ENCODE peak calls at places on chromosomes 12 and 14, in five cellular contexts. A, C, X, F and U are unnamed samples.

GRCh38 chr14:59306775-59307174 is 118.3 kb downstream of the DAAM1 start:
- DNase-seq in A (no peak), C (peak), X (no peak), F (no peak), U (no peak)

GRCh38 chr14:27672047-27672446 is 1074.2 kb upstream of the NOVA1 start:
- DNase-seq in A (no peak), C (no peak), X (no peak), F (no peak), U (no peak)

GRCh38 chr14:100015251-100015655 is 50.0 kb upstream of the EVL start:
- DNase-seq in A (peak), C (no peak), X (no peak), F (no peak), U (no peak)

GRCh38 chr12:89432396-89432795 is 80.1 kb upstream of the DUSP6 start:
- DNase-seq in A (no peak), C (no peak), X (no peak), F (no peak), U (no peak)

GRCh38 chr14:69694730-69695663 is 71.9 kb upstream of the SRSF5 start:
- DNase-seq in A (peak), C (peak), X (no peak), F (no peak), U (no peak)

GRCh38 chr12:12890492-12890814 is 909 bp upstream of the GPRC5A start:
- DNase-seq in A (no peak), C (no peak), X (no peak), F (peak), U (no peak)

GRCh38 chr14:77508249-77508648 is 9.6 kb upstream of the ISM2 start:
- DNase-seq in A (no peak), C (peak), X (no peak), F (no peak), U (no peak)

GRCh38 chr12:123278150-123278627 is 6.5 kb upstream of the CDK2AP1 start:
- DNase-seq in A (no peak), C (no peak), X (no peak), F (no peak), U (no peak)

GRCh38 chr12:54629925-54630324 is 4.8 kb downstream of the LACRT start:
- DNase-seq in A (no peak), C (no peak), X (no peak), F (no peak), U (no peak)

GRCh38 chr14:81625343-81625742 is 91.7 kb upstream of the SEL1L start:
- DNase-seq in A (no peak), C (peak), X (no peak), F (no peak), U (no peak)

GRCh38 chr12:110335481-110336045 is 54.5 kb downstream of the ATP2A2 start:
- DNase-seq in A (no peak), C (no peak), X (no peak), F (no peak), U (no peak)

GRCh38 chr14:94120667-94121335 is 8.6 kb downstream of the IFI27L2 start:
- DNase-seq in A (no peak), C (peak), X (no peak), F (no peak), U (no peak)

GRCh38 chr14:72513994-72514659 is 379.8 kb downstream of the DPF3 start:
- DNase-seq in A (peak), C (peak), X (no peak), F (no peak), U (peak)

GRCh38 chr12:103930787-103931536 is 752 bp downstream of the HSP90B1 start:
- DNase-seq in A (peak), C (peak), X (peak), F (peak), U (no peak)

GRCh38 chr12:81598205-81598604 is 160.9 kb downstream of the PPFIA2 start:
- DNase-seq in A (no peak), C (no peak), X (no peak), F (no peak), U (no peak)

GRCh38 chr14:50736932-50737419 is 68.9 kb upstream of the SAV1 start:
- DNase-seq in A (no peak), C (no peak), X (no peak), F (no peak), U (no peak)

GRCh38 chr14:54782803-54783659 is 119.6 kb downstream of the GCH1 start:
- DNase-seq in A (no peak), C (no peak), X (no peak), F (peak), U (no peak)

GRCh38 chr12:92675092-92675865 is 27.5 kb upstream of the PLEKHG7 start:
- DNase-seq in A (no peak), C (no peak), X (no peak), F (no peak), U (no peak)

DNA sequence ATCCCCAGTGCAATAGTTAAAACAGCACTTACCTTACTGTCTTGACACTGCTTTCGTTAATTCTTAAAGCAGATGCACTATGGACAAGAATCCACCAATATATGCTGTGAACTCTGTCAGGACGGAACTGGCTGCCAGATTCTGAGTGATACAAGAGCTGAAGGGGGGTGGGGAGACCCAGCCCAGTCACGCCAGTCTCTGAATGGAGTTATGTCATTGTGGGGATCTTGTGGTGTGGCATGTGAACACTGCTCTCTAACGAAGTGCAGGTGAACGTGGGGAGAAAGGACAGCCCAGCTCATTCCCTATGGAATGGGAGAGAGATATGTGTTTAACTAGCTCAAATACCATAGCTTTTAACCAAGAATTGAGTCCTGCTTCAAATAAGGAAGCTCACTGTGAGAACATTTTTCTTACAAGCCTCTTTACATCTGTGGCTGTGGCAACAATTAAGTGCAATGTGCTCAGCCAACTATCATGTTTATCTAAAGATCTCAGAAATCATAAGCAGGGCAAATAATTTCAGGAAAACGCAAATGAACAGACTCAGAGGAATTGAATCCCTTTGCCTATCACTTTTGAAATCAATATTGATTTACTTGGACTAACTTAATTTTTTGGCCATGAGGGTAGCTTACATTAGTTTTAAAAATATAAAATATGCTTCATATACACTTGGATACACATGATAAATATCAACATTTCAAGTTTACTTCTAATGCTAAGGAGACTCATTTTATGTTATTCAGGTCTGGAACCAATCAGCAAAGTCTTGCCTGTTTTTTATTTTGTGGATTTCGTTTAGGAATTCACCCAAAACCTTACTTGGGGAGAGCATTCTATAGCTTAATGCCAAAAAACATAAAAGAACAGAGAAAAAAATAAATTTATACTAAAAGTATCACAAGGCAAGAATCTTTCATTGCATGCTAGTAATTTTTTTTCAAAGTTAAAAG is at the start of gene LUM:
- DNase-seq in A (no peak), C (peak), X (peak), F (peak), U (peak)
- H3K4me3 ChIP-seq in A (no peak), C (peak), X (peak), F (peak), U (peak)

DNA sequence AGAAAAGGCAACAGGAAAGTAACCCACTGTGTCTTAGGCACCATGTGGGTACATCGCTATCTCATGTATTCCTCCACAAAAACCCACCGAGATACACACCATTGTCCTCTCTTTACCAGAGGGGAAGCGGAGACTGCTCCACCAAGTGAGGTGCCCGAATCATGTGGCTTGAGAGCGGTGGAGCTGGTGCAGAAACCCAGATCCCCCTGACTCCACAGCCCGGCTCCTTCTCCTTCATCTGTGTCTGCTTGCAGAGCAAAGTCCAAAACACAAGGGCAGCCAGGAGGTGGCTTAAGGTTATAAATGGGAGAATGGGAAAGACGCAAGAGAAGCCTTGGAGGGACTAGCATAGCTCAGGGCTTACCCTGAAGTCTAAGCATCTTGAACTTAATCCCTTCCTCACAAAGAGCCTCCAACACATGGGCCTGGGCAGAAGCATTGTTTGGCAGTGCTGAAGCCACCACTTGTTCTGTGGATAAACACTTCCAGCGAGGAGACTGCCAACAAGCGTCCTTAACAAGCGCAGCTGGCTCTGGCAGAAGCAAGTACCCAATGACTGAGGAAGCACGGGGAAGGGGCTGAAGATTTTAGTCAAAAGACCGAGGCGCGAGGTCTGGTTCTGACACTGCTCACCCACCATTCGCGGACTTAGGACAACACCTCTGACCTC is 83.0 kb downstream of the TTC7B start:
- DNase-seq in A (no peak), C (no peak), X (no peak), F (no peak), U (no peak)
- TF ChIP-seq CTCF in A (no peak), C (no peak), X (no peak), F (no peak), U (no peak)

DNA sequence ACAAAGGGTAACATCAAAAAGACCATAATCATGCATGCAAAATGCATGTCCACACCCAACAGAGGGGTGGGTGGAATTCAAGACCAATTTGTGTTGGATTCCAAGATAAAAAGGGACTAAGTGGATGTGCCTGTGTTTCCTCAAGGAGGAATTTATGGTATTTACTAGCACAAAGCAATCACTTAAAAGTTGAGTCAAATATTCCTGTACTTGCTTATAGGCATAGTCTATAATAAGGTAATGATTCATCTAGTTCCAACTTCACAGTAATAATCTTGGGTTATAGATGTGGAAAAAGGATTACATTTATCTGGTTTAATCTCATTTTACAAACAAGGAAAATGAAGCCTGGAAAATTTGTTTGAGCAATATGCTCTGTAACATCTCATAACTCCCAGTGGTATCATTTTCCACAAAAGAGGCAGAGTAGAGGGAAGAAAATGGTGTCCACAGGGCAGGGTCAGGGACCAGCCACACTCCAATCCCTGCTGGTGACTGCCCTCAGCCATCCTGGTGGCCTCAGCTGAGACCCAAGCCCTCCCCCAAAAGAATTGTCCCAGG is 80.8 kb upstream of the REP15 start:
- DNase-seq in A (no peak), C (peak), X (no peak), F (no peak), U (no peak)
- H3K4me3 ChIP-seq in A (no peak), C (no peak), X (no peak), F (no peak), U (no peak)

DNA sequence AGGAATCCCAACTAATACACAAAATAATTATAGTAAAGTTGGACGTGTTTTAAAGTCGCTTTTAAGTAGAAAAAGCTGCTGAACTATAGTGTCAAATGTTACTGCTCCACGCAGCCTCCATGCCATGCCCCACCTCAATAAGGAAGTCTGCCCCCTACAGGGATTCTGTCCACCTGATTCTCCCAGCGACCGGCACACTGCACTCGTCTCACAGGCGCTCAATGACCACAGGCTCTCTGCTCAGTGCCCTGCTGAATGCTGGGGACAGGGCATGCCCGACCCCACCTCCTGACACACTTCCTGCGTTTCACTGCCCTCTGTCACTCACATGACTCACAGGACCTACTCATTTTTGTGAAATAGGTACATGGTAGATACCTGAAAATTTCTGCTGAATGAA is 48.9 kb downstream of the BDKRB1 start:
- DNase-seq in A (peak), C (no peak), X (no peak), F (no peak), U (no peak)
- TF ChIP-seq CTCF in A (peak), C (no peak), X (no peak), F (no peak), U (peak)

DNA sequence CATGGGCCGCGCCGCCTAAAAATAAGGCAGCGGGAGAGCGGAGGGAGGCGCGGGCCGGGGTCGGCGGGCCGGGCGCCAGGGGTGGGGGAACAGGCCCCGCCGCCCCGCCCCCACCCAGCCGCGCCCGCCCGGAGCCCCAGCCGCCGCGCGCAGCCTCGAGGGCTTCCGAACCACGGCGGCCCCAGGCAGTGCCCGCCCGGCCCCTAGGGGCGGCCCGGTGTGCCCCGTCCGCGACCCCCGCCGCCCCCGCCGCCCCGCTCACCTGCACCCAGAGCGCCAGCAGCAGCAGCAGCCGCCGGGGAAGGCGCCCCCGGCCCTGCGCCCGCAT is 519 bp downstream of the JAG2 start:
- DNase-seq in A (peak), C (no peak), X (no peak), F (no peak), U (no peak)
- H3K4me3 ChIP-seq in A (peak), C (no peak), X (peak), F (peak), U (no peak)

GRCh38 chr12:26188641-26189040 is 6.7 kb upstream of the SSPN start:
- DNase-seq in A (no peak), C (peak), X (no peak), F (no peak), U (no peak)

GRCh38 chr12:26185532-26186320 is 9.6 kb upstream of the SSPN start:
- DNase-seq in A (no peak), C (no peak), X (no peak), F (no peak), U (no peak)

GRCh38 chr12:26188132-26188531 is 7.2 kb upstream of the SSPN start:
- DNase-seq in A (no peak), C (peak), X (no peak), F (no peak), U (peak)

GRCh38 chr12:26187014-26187413 is 8.4 kb upstream of the SSPN start:
- DNase-seq in A (no peak), C (no peak), X (no peak), F (no peak), U (no peak)

GRCh38 chr12:26187429-26187828 is 7.9 kb upstream of the SSPN start:
- DNase-seq in A (no peak), C (no peak), X (no peak), F (no peak), U (no peak)
- TF ChIP-seq CTCF in A (no peak), C (no peak), X (no peak), F (no peak), U (no peak)

GRCh38 chr14:34707722-34708121 is 6.7 kb downstream of the CFL2 start:
- DNase-seq in A (no peak), C (no peak), X (no peak), F (no peak), U (no peak)

GRCh38 chr14:34711169-34711568 is 3.2 kb downstream of the CFL2 start:
- DNase-seq in A (no peak), C (peak), X (no peak), F (no peak), U (peak)

GRCh38 chr14:34710744-34711143 is 3.6 kb downstream of the CFL2 start:
- DNase-seq in A (no peak), C (peak), X (no peak), F (no peak), U (no peak)

GRCh38 chr14:34711808-34712712 is 2.3 kb downstream of the CFL2 start:
- DNase-seq in A (no peak), C (peak), X (no peak), F (no peak), U (no peak)

DNA sequence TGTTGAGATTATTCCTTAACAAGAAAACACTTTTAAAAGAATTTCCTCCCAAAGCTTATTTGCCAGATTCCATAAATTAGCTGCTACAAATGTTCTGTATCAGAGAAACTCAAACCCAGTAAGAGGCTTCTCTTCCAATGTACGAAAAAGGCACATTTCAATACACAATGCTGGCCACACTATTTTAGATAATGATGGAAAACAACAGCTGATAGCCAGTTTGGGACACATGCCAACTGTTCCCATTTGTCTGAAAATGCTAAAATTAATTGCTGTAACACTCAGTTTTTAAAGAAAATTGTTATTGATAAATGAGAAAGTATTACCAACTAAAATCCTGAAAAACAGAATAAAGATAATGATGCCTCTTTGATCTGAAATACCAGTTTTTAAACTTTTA is 4.4 kb downstream of the CFL2 start:
- DNase-seq in A (no peak), C (no peak), X (no peak), F (no peak), U (no peak)
- H3K4me3 ChIP-seq in A (no peak), C (no peak), X (no peak), F (no peak), U (no peak)